ENCODE peak calls at places on chromosomes 4 and X, in eight cellular contexts. One of them, this sample, is unnamed.

GRCh38 chr4:139532951-139533350 is 23.1 kb downstream of the SETD7 start:
- DNase-seq in lower lobe of right lung: no peak
- DNase-seq in ascending aorta: no peak
- DNase-seq in GM23338: no peak
- DNase-seq in RWPE1: no peak
- DNase-seq in progenitor cell of endocrine pancreas: no peak
- DNase-seq in kidney: no peak
- DNase-seq in MM.1S: no peak
- DNase-seq in this sample: no peak

GRCh38 chr4:145061325-145061920 is 36.6 kb downstream of the ANAPC10 start:
- DNase-seq in kidney: peak
- DNase-seq in lower lobe of right lung: no peak
- DNase-seq in MM.1S: peak
- DNase-seq in GM23338: peak
- DNase-seq in RWPE1: peak
- DNase-seq in progenitor cell of endocrine pancreas: no peak
- DNase-seq in ascending aorta: no peak
- DNase-seq in this sample: no peak

GRCh38 chr4:110092646-110093045 is 105.8 kb downstream of the ELOVL6 start:
- DNase-seq in GM23338: no peak
- DNase-seq in MM.1S: no peak
- DNase-seq in RWPE1: no peak
- DNase-seq in kidney: no peak
- DNase-seq in lower lobe of right lung: no peak
- DNase-seq in ascending aorta: no peak
- DNase-seq in progenitor cell of endocrine pancreas: no peak
- DNase-seq in this sample: no peak

GRCh38 chrX:118724775-118725174 is 2.6 kb upstream of the IL13RA1 start:
- DNase-seq in lower lobe of right lung: no peak
- DNase-seq in ascending aorta: no peak
- DNase-seq in kidney: no peak
- DNase-seq in RWPE1: no peak
- DNase-seq in progenitor cell of endocrine pancreas: no peak
- DNase-seq in MM.1S: no peak
- DNase-seq in GM23338: no peak
- DNase-seq in this sample: no peak

GRCh38 chr4:158538176-158538575 is 16.5 kb downstream of the RXFP1 start:
- DNase-seq in lower lobe of right lung: no peak
- DNase-seq in ascending aorta: no peak
- DNase-seq in RWPE1: no peak
- DNase-seq in progenitor cell of endocrine pancreas: no peak
- DNase-seq in MM.1S: no peak
- DNase-seq in GM23338: no peak
- DNase-seq in kidney: no peak
- DNase-seq in this sample: no peak

GRCh38 chr4:59039046-59039445 is 1928.9 kb upstream of the IGFBP7 start:
- DNase-seq in MM.1S: no peak
- DNase-seq in kidney: peak
- DNase-seq in GM23338: no peak
- DNase-seq in ascending aorta: no peak
- DNase-seq in RWPE1: no peak
- DNase-seq in progenitor cell of endocrine pancreas: no peak
- DNase-seq in lower lobe of right lung: no peak
- DNase-seq in this sample: no peak

GRCh38 chr4:82017680-82018079 is 356.1 kb downstream of the HNRNPD start:
- DNase-seq in GM23338: peak
- DNase-seq in ascending aorta: no peak
- DNase-seq in kidney: no peak
- DNase-seq in lower lobe of right lung: no peak
- DNase-seq in RWPE1: peak
- DNase-seq in MM.1S: peak
- DNase-seq in progenitor cell of endocrine pancreas: no peak
- DNase-seq in this sample: no peak

GRCh38 chr4:146255463-146255862 is 41.1 kb downstream of the REELD1 start:
- DNase-seq in RWPE1: no peak
- DNase-seq in ascending aorta: no peak
- DNase-seq in GM23338: no peak
- DNase-seq in progenitor cell of endocrine pancreas: no peak
- DNase-seq in lower lobe of right lung: no peak
- DNase-seq in MM.1S: no peak
- DNase-seq in kidney: no peak
- DNase-seq in this sample: no peak

GRCh38 chr4:33714971-33715370 is 2529.3 kb downstream of the ARAP2 start:
- DNase-seq in ascending aorta: no peak
- DNase-seq in MM.1S: no peak
- DNase-seq in RWPE1: no peak
- DNase-seq in kidney: no peak
- DNase-seq in GM23338: no peak
- DNase-seq in lower lobe of right lung: no peak
- DNase-seq in progenitor cell of endocrine pancreas: no peak
- DNase-seq in this sample: no peak

GRCh38 chr4:8040607-8041006 is 100.9 kb upstream of the AFAP1 start:
- DNase-seq in ascending aorta: no peak
- DNase-seq in GM23338: no peak
- DNase-seq in progenitor cell of endocrine pancreas: no peak
- DNase-seq in MM.1S: no peak
- DNase-seq in kidney: no peak
- DNase-seq in RWPE1: no peak
- DNase-seq in lower lobe of right lung: no peak
- DNase-seq in this sample: no peak

GRCh38 chr4:160143574-160143973 is 1040.7 kb downstream of the RAPGEF2 start:
- DNase-seq in RWPE1: no peak
- DNase-seq in ascending aorta: no peak
- DNase-seq in progenitor cell of endocrine pancreas: no peak
- DNase-seq in kidney: no peak
- DNase-seq in GM23338: no peak
- DNase-seq in MM.1S: no peak
- DNase-seq in lower lobe of right lung: no peak
- DNase-seq in this sample: no peak

GRCh38 chr4:76209876-76210275 is 3.7 kb downstream of the SCARB2 start:
- DNase-seq in RWPE1: no peak
- DNase-seq in progenitor cell of endocrine pancreas: no peak
- DNase-seq in ascending aorta: no peak
- DNase-seq in kidney: no peak
- DNase-seq in GM23338: no peak
- DNase-seq in MM.1S: no peak
- DNase-seq in lower lobe of right lung: no peak
- DNase-seq in this sample: no peak

GRCh38 chr4:105944535-105944934 is 49.3 kb downstream of the NPNT start:
- DNase-seq in GM23338: no peak
- DNase-seq in kidney: no peak
- DNase-seq in lower lobe of right lung: no peak
- DNase-seq in progenitor cell of endocrine pancreas: no peak
- DNase-seq in MM.1S: no peak
- DNase-seq in ascending aorta: no peak
- DNase-seq in RWPE1: no peak
- DNase-seq in this sample: no peak

GRCh38 chr4:158670975-158671664 is 567 bp downstream of the C4orf46 start:
- DNase-seq in progenitor cell of endocrine pancreas: peak
- DNase-seq in kidney: peak
- DNase-seq in MM.1S: peak
- DNase-seq in GM23338: peak
- DNase-seq in ascending aorta: peak
- DNase-seq in RWPE1: peak
- DNase-seq in lower lobe of right lung: peak
- DNase-seq in this sample: peak

GRCh38 chr4:188262464-188262863 is 123.2 kb downstream of the TRIML1 start:
- DNase-seq in lower lobe of right lung: no peak
- DNase-seq in ascending aorta: no peak
- DNase-seq in progenitor cell of endocrine pancreas: no peak
- DNase-seq in MM.1S: no peak
- DNase-seq in RWPE1: peak
- DNase-seq in GM23338: no peak
- DNase-seq in kidney: no peak
- DNase-seq in this sample: no peak

GRCh38 chr4:21181716-21182115 is 481.5 kb downstream of the PACRGL start:
- DNase-seq in lower lobe of right lung: no peak
- DNase-seq in MM.1S: no peak
- DNase-seq in RWPE1: no peak
- DNase-seq in GM23338: no peak
- DNase-seq in progenitor cell of endocrine pancreas: no peak
- DNase-seq in ascending aorta: no peak
- DNase-seq in kidney: no peak
- DNase-seq in this sample: no peak

GRCh38 chr4:21184788-21185187 is 484.5 kb downstream of the PACRGL start:
- DNase-seq in progenitor cell of endocrine pancreas: no peak
- DNase-seq in GM23338: peak
- DNase-seq in RWPE1: no peak
- DNase-seq in lower lobe of right lung: no peak
- DNase-seq in ascending aorta: no peak
- DNase-seq in kidney: no peak
- DNase-seq in MM.1S: no peak
- DNase-seq in this sample: no peak
- TF ChIP-seq CTCF in progenitor cell of endocrine pancreas: peak
- TF ChIP-seq CTCF in GM23338: peak
- TF ChIP-seq CTCF in RWPE1: no peak
- TF ChIP-seq CTCF in lower lobe of right lung: no peak
- TF ChIP-seq CTCF in ascending aorta: no peak
- TF ChIP-seq CTCF in kidney: no peak
- TF ChIP-seq CTCF in MM.1S: no peak
- TF ChIP-seq CTCF in this sample: no peak

GRCh38 chr4:113094802-113095201 is 45.3 kb downstream of the ANK2 start:
- DNase-seq in ascending aorta: no peak
- DNase-seq in RWPE1: peak
- DNase-seq in GM23338: peak
- DNase-seq in progenitor cell of endocrine pancreas: no peak
- DNase-seq in kidney: no peak
- DNase-seq in MM.1S: no peak
- DNase-seq in lower lobe of right lung: no peak
- DNase-seq in this sample: no peak
- TF ChIP-seq CTCF in ascending aorta: no peak
- TF ChIP-seq CTCF in RWPE1: peak
- TF ChIP-seq CTCF in GM23338: peak
- TF ChIP-seq CTCF in progenitor cell of endocrine pancreas: peak
- TF ChIP-seq CTCF in kidney: peak
- TF ChIP-seq CTCF in MM.1S: peak
- TF ChIP-seq CTCF in lower lobe of right lung: peak
- TF ChIP-seq CTCF in this sample: peak

DNA sequence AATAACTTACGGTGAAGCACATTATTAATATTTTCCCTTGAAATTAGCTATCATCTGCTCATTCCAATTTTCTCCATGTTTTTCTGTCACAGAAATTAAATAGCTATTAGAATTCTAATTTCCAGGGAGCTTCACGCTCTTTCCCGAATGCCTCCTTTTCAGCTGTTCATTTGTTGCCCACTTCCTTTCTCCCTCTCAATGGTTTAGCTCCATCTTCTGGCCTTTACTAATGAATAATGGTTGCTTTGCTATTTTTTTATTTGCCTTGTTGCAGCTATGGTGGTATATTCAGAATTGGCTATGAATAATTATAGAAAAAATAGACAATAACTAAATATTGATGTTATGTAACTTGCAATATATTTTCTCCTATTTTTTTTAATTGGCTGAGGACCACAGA is 70.5 kb downstream of the GRIA2 start:
- DNase-seq in GM23338: peak
- DNase-seq in lower lobe of right lung: no peak
- DNase-seq in ascending aorta: no peak
- DNase-seq in kidney: no peak
- DNase-seq in RWPE1: no peak
- DNase-seq in progenitor cell of endocrine pancreas: no peak
- DNase-seq in MM.1S: no peak
- DNase-seq in this sample: no peak
- TF ChIP-seq CTCF in GM23338: peak
- TF ChIP-seq CTCF in lower lobe of right lung: no peak
- TF ChIP-seq CTCF in ascending aorta: no peak
- TF ChIP-seq CTCF in kidney: no peak
- TF ChIP-seq CTCF in RWPE1: no peak
- TF ChIP-seq CTCF in progenitor cell of endocrine pancreas: no peak
- TF ChIP-seq CTCF in MM.1S: no peak
- TF ChIP-seq CTCF in this sample: no peak

GRCh38 chrX:95721011-95721410 is 963.6 kb upstream of the DIAPH2 start:
- DNase-seq in RWPE1: no peak
- DNase-seq in MM.1S: peak
- DNase-seq in lower lobe of right lung: no peak
- DNase-seq in kidney: no peak
- DNase-seq in GM23338: no peak
- DNase-seq in progenitor cell of endocrine pancreas: no peak
- DNase-seq in ascending aorta: no peak
- DNase-seq in this sample: no peak
- TF ChIP-seq CTCF in RWPE1: no peak
- TF ChIP-seq CTCF in MM.1S: no peak
- TF ChIP-seq CTCF in lower lobe of right lung: no peak
- TF ChIP-seq CTCF in kidney: no peak
- TF ChIP-seq CTCF in GM23338: no peak
- TF ChIP-seq CTCF in progenitor cell of endocrine pancreas: no peak
- TF ChIP-seq CTCF in ascending aorta: no peak
- TF ChIP-seq CTCF in this sample: no peak

This sample was measured in breast epithelium.